ENCODE peak calls at places on chromosomes 13 and 19, in five cellular contexts. N, F, R, T and P are unnamed samples.

GRCh38 chr19:3785464-3785937 is 680 bp downstream of the MATK start:
- DNase-seq in T (no peak), N (peak), F (no peak), R (no peak), P (no peak)

GRCh38 chr13:33169273-33169980 is 116.1 kb downstream of the STARD13 start:
- DNase-seq in F (no peak), T (no peak), N (no peak), R (no peak), P (peak)

GRCh38 chr13:33016414-33017409 is at the start of gene KL:
- DNase-seq in T (peak), R (peak), F (no peak), N (no peak), P (no peak)

GRCh38 chr19:28397311-28397710 is 815.6 kb downstream of the UQCRFS1 start:
- DNase-seq in R (no peak), T (no peak), N (no peak), F (no peak), P (no peak)

GRCh38 chr19:50772408-50773311 is 2.4 kb downstream of the GPR32 start:
- DNase-seq in R (no peak), F (no peak), T (no peak), N (no peak), P (no peak)

GRCh38 chr19:38849746-38850230 is at the start of gene HNRNPL:
- DNase-seq in N (peak), T (peak), R (peak), F (no peak), P (no peak)

GRCh38 chr13:30785146-30785845 is 50.0 kb downstream of the ALOX5AP start:
- DNase-seq in F (no peak), T (no peak), N (no peak), R (no peak), P (no peak)

GRCh38 chr19:862529-863304 is 3.3 kb downstream of the CFD start:
- DNase-seq in T (peak), N (peak), F (no peak), R (peak), P (no peak)

GRCh38 chr19:47514151-47514868 is 553 bp downstream of the NAPA start:
- DNase-seq in T (no peak), R (no peak), F (no peak), N (no peak), P (no peak)

GRCh38 chr19:27393591-27393990 is 1819.4 kb downstream of the UQCRFS1 start:
- DNase-seq in T (no peak), R (no peak), F (no peak), N (no peak), P (no peak)

GRCh38 chr13:38564751-38565150 is 122.1 kb upstream of the FREM2 start:
- DNase-seq in T (no peak), N (no peak), F (no peak), R (no peak), P (no peak)

GRCh38 chr19:39969681-39970423 is 1.1 kb upstream of the PSMC4 start:
- DNase-seq in F (no peak), T (no peak), R (no peak), N (peak), P (no peak)

GRCh38 chr13:88802886-88803285 is 1131.7 kb downstream of the SLITRK5 start:
- DNase-seq in T (no peak), F (no peak), R (no peak), N (no peak), P (peak)

GRCh38 chr19:23273022-23273593 is 22.9 kb upstream of the ZNF724 start:
- DNase-seq in N (no peak), F (peak), R (no peak), T (no peak), P (no peak)

GRCh38 chr19:44626067-44626624 is 12.8 kb downstream of the IGSF23 start:
- DNase-seq in T (peak), R (no peak), F (no peak), N (no peak), P (peak)

GRCh38 chr19:39502640-39503417 is 4.1 kb downstream of the DLL3 start:
- DNase-seq in F (no peak), N (peak), T (peak), R (no peak), P (no peak)

GRCh38 chr13:48775804-48776203 is 122.1 kb downstream of the CYSLTR2 start:
- DNase-seq in F (no peak), R (no peak), T (no peak), N (no peak), P (peak)

GRCh38 chr13:99086869-99087129 is 108.9 kb upstream of the DOCK9 start:
- DNase-seq in F (peak), T (no peak), N (no peak), R (peak), P (no peak)

GRCh38 chr19:55643733-55644116 is 276 bp downstream of the ZNF581 start:
- DNase-seq in T (no peak), R (no peak), F (no peak), N (no peak), P (no peak)

GRCh38 chr19:55640577-55641375 is at the start of gene ZNF580:
- DNase-seq in F (peak), T (peak), R (peak), N (peak), P (peak)

GRCh38 chr19:55641376-55642152 is 762 bp downstream of the ZNF580 start:
- DNase-seq in R (peak), T (no peak), N (peak), F (no peak), P (no peak)

GRCh38 chr19:55643003-55643732 is at the start of gene ZNF581:
- DNase-seq in N (peak), R (peak), T (peak), F (peak), P (peak)

DNA sequence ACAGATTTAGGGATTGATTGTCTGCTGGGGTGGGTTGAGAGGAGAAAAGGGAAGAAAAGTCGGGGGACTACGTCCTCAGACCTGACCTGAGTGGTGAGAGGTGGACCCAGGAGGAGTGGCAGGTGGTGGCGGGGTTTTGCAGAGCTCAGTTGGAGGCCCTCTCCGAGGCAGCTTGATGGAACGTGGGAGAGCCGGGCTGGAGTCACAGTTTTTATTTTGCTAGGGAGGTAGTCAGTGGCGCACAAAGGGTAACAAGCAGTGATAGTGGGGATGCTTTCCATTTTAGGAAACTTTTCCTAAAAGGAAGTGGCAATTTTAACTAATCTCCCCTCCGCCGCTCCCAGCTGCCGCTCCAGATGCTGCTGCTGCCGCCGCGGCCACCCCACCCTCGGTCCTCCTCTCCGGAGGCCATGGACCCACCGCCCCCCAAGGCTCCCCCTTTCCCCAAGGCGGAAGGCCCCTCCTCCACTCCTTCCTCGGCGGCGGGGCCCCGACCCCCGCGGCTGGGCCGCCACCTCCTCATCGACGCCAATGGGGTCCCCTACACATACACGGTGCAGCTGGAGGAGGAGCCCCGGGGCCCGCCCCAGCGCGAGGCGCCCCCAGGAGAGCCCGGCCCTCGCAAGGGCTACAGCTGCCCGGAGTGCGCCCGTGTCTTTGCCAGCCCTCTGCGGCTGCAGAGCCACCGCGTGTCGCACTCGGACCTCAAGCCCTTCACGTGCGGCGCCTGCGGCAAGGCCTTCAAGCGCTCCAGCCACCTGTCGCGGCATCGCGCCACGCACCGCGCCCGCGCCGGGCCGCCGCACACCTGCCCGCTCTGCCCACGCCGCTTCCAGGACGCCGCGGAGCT is 1.1 kb upstream of the ZNF581 start:
- DNase-seq in R (peak), N (no peak), F (no peak), T (peak), P (no peak)
- H3K4me3 ChIP-seq in R (peak), N (peak), F (peak), T (peak), P (peak)

DNA sequence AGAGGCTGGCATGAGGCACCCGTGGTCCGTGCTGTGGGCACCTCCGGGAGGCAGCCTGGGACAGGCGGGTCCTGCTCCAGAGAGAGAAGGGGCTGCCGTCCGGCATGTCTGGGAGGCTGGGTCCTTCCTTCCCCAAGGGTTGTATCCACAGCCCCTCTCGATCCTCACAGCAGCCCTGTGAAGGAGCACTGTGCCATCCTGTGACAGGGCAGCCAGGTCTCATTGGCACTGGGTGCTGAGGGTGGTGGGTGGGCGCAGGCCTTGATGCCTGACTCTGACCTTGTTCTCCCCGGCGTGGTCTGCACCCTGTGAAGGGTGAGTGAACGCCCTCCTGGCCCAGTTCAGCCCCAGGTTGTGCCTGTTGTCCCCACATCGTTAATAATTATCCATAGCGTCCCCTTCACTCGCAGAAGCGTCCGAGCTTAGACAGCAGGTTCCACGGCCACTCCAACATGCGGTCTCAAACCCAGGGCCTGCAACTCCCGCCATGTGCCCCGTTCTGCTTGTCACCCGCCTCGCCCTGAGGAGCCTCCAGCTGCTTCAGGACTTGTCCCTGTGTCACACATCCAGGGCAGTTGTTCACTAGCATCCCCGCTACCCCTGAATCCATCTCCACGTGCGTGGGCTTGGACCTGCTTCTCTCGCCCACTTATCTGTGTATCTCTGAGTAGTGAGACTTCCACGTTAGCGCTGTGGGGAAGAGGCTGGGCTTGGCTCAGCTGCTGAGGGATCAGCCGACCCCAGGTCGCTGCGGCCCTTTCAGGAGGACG is 10.6 kb downstream of the ATP11A start:
- DNase-seq in F (no peak), N (no peak), R (no peak), T (peak), P (no peak)
- H3K4me3 ChIP-seq in F (no peak), N (no peak), R (no peak), T (no peak), P (no peak)

GRCh38 chr19:36259211-36259610 is 44.3 kb downstream of the ZNF146 start:
- DNase-seq in R (no peak), N (no peak), F (no peak), T (peak), P (no peak)

GRCh38 chr19:36256853-36257511 is 42.1 kb downstream of the ZNF146 start:
- DNase-seq in F (no peak), R (no peak), T (peak), N (no peak), P (no peak)

GRCh38 chr19:36256064-36256463 is 41.2 kb downstream of the ZNF146 start:
- DNase-seq in N (no peak), R (no peak), F (no peak), T (peak), P (no peak)

GRCh38 chr19:36258028-36258875 is 43.3 kb downstream of the ZNF146 start:
- DNase-seq in T (peak), R (no peak), N (no peak), F (no peak), P (no peak)

GRCh38 chr19:36257512-36257876 is 42.6 kb downstream of the ZNF146 start:
- DNase-seq in R (peak), F (no peak), T (peak), N (no peak), P (no peak)
- H3K4me3 ChIP-seq in R (peak), F (peak), T (no peak), N (no peak), P (peak)

DNA sequence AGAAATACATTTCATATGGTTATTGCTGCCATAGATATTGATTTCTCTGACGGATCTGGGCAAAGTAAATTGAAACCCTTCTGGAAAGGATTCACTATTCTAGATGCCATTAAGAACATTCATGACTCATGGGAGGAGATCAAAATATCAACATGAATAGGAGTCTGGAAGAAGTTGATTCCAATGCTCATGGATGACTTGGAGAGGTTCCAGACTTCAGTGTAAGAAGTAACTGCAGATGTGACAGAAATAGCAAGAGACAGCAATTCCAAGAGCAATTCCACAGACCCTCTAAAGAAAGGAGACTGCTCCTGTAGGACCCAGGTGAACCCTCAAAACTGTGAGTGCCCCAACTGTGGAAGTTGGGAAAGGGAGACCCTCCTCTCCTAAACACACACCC is 30.9 kb upstream of the KCTD12 start:
- DNase-seq in N (no peak), R (no peak), F (no peak), T (no peak), P (peak)
- H3K4me3 ChIP-seq in N (no peak), R (no peak), F (no peak), T (no peak), P (no peak)

GRCh38 chr13:71879129-71879535 is 12.1 kb upstream of the DACH1 start:
- DNase-seq in N (peak), R (peak), T (no peak), F (peak), P (no peak)
- H3K4me3 ChIP-seq in N (no peak), R (no peak), T (no peak), F (no peak), P (no peak)

GRCh38 chr13:66443926-66444325 is 786.2 kb downstream of the PCDH9 start:
- DNase-seq in R (no peak), T (no peak), N (no peak), F (no peak), P (no peak)

DNA sequence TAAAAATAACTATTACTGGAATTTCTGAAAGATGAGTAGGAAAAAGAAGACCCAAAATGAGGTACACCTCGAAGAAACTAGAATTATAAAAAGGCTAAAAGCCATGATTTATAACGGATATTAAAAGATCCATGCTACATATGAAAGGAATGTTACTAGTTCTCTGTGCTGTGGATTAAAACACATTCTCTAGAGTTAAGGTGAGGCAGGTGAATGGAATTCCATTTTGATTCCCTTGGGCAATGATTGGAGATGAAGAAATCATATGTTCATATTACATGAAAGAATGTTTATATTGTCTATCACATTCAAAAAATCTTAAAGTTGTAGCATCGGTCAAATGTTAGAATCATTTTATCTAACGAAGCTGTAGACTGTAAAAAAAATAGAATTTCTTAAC is 783.7 kb downstream of the PCDH9 start:
- DNase-seq in T (no peak), R (no peak), F (no peak), N (no peak), P (no peak)
- H3K4me3 ChIP-seq in T (no peak), R (no peak), F (no peak), N (no peak), P (no peak)

DNA sequence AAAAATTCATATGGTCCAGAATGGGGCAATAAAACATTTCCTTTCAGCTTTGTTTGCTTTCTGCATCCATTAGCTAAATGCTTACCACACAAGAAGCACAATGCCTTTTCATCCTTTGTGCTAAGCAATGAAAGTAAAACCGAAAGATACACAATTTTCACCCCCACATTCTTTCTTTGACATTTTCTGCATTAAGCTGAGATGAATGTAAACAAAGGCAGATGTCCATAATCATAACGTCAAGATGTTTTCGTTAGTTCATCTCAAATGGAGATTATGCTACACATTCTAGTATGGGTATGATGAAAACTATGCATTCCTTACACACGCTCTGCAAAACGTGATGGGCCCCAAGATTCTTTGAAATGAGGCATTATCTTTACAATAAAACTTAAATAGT is 568.5 kb downstream of the SLITRK6 start:
- DNase-seq in N (no peak), F (no peak), T (no peak), R (no peak), P (no peak)
- H3K4me3 ChIP-seq in N (no peak), F (no peak), T (no peak), R (no peak), P (no peak)

DNA sequence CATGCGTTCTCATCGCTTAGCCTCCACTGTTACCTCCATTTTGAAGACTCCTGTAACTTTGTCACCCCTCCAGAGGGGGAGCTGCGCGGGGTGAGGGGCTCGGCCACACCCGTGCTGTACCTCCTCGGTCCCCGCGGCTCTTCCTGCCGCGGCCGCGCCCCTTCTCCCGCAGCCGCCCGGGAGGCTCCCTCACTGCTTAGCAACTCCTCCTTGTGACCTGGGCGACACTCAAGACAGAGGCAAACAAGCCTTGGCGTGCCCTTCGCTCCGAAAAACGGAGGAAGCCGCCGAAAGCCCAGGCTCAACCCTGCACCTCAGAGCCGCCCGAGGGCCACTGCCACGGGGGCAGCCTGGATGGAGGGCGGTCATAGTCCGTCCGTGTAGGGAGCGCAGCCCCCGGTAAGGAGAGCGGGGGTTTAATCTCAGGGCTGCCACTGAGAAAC is 494.3 kb downstream of the FOXO1 start:
- DNase-seq in F (peak), N (no peak), T (no peak), R (no peak), P (no peak)
- H3K4me3 ChIP-seq in F (no peak), N (no peak), T (no peak), R (no peak), P (no peak)